ENCODE peak calls at places on chromosomes 16 and 17, in six cellular contexts. Q is T-helper 17 cell; M is testis; D is stromal cell of bone marrow; P is smooth muscle cell of the brain vasculature; B is CD4-positive, alpha-beta T cell. O is an unnamed sample.

GRCh38 chr17:74473294-74473693 is 6.9 kb downstream of the CD300A start:
- DNase-seq in P (no peak), B (no peak), D (no peak), M (no peak), Q (no peak), O (no peak)

GRCh38 chr17:38611070-38611786 is 5.5 kb upstream of the SRCIN1 start:
- DNase-seq in M (no peak), Q (no peak), D (no peak), P (no peak), B (no peak), O (no peak)

GRCh38 chr17:32609085-32609484 is 122.3 kb downstream of the CDK5R1 start:
- DNase-seq in D (no peak), P (no peak), B (peak; percentile 64), M (no peak), Q (peak; percentile 59), O (peak; percentile 52)

GRCh38 chr17:21282850-21283249 is 1.7 kb upstream of the MAP2K3 start:
- DNase-seq in M (no peak), P (no peak), D (no peak), B (no peak), Q (no peak), O (no peak)

GRCh38 chr17:79836952-79837887 is 2.0 kb downstream of the CBX4 start:
- DNase-seq in B (no peak), Q (no peak), M (peak; percentile 60), P (no peak), D (no peak), O (peak; percentile 59)

GRCh38 chr17:73232587-73233373 is 28.9 kb downstream of the CPSF4L start:
- DNase-seq in B (no peak), Q (no peak), D (no peak), P (no peak), M (peak; percentile 40), O (no peak)

GRCh38 chr17:19973146-19973545 is 4.5 kb downstream of the AKAP10 start:
- DNase-seq in D (no peak), P (no peak), Q (no peak), B (no peak), M (no peak), O (no peak)

GRCh38 chr17:83119987-83120864 is 40.8 kb downstream of the METRNL start:
- DNase-seq in P (no peak), D (no peak), Q (no peak), B (no peak), M (no peak), O (peak; percentile 55)

GRCh38 chr17:36627101-36627500 is 25.7 kb downstream of the MRM1 start:
- DNase-seq in B (no peak), P (no peak), M (no peak), D (no peak), Q (no peak), O (no peak)

GRCh38 chr16:25126820-25127232 is 15.3 kb downstream of the LCMT1 start:
- DNase-seq in B (no peak), Q (no peak), P (peak; percentile 21), M (no peak), D (peak; percentile 55), O (no peak)

GRCh38 chr16:69017036-69017783 is 88.2 kb upstream of the HAS3 start:
- DNase-seq in Q (no peak), P (no peak), D (peak; percentile 50), B (no peak), M (no peak), O (no peak)

GRCh38 chr17:27755706-27756466 is 44.4 kb downstream of the NOS2 start:
- DNase-seq in D (no peak), B (no peak), Q (no peak), P (no peak), M (no peak), O (no peak)

GRCh38 chr16:50202926-50203624 is 50.0 kb downstream of the TENT4B start:
- DNase-seq in P (peak; percentile 60), M (no peak), B (no peak), Q (no peak), D (peak; percentile 89), O (no peak)

GRCh38 chr17:49708515-49709161 is 874 bp upstream of the SLC35B1 start:
- DNase-seq in D (no peak), B (no peak), M (peak; percentile 23), P (no peak), Q (no peak), O (no peak)

GRCh38 chr17:50147841-50148225 is 2.6 kb downstream of the PPP1R9B start:
- DNase-seq in Q (no peak), D (no peak), B (no peak), M (no peak), P (no peak), O (no peak)

O was measured in activated B cell treated with CpG ODN at 0.5 μM for 24 hours.